ENCODE peak calls at places on chromosome 5, in ten cellular contexts. One of them, this sample, is unnamed. For H3K27me3, the result is how much of the 10 kb centered on the place peaks cover.

GRCh38 chr5:60514152-60514551 is 185.8 kb downstream of the DEPDC1B start:
- DNase-seq in colonic mucosa: no peak
- DNase-seq in heart right ventricle: no peak
- DNase-seq in pancreas: no peak
- DNase-seq in AG04450: no peak
- DNase-seq in endothelial cell of umbilical vein: no peak
- DNase-seq in stomach: no peak
- DNase-seq in H9: no peak
- DNase-seq in tibial artery: no peak
- DNase-seq in brain microvascular endothelial cell: no peak
- DNase-seq in this sample: no peak

GRCh38 chr5:56638061-56638621 is 177.2 kb upstream of the MAP3K1 start:
- DNase-seq in endothelial cell of umbilical vein: peak
- DNase-seq in AG04450: no peak
- DNase-seq in colonic mucosa: no peak
- DNase-seq in brain microvascular endothelial cell: no peak
- DNase-seq in tibial artery: no peak
- DNase-seq in heart right ventricle: no peak
- DNase-seq in H9: no peak
- DNase-seq in pancreas: peak
- DNase-seq in stomach: peak
- DNase-seq in this sample: no peak

GRCh38 chr5:95709967-95710650 is 21.0 kb upstream of the RHOBTB3 start:
- DNase-seq in endothelial cell of umbilical vein: no peak
- DNase-seq in pancreas: peak
- DNase-seq in AG04450: no peak
- DNase-seq in H9: peak
- DNase-seq in colonic mucosa: no peak
- DNase-seq in tibial artery: no peak
- DNase-seq in stomach: peak
- DNase-seq in heart right ventricle: peak
- DNase-seq in brain microvascular endothelial cell: no peak
- DNase-seq in this sample: no peak

GRCh38 chr5:119382167-119382566 is 26.3 kb downstream of the TNFAIP8 start:
- DNase-seq in H9: no peak
- DNase-seq in endothelial cell of umbilical vein: no peak
- DNase-seq in AG04450: peak
- DNase-seq in stomach: no peak
- DNase-seq in heart right ventricle: no peak
- DNase-seq in brain microvascular endothelial cell: no peak
- DNase-seq in tibial artery: no peak
- DNase-seq in colonic mucosa: no peak
- DNase-seq in pancreas: no peak
- DNase-seq in this sample: no peak

GRCh38 chr5:45411971-45412612 is 284.1 kb downstream of the HCN1 start:
- DNase-seq in heart right ventricle: no peak
- DNase-seq in brain microvascular endothelial cell: no peak
- DNase-seq in AG04450: no peak
- DNase-seq in pancreas: no peak
- DNase-seq in colonic mucosa: no peak
- DNase-seq in endothelial cell of umbilical vein: peak
- DNase-seq in tibial artery: no peak
- DNase-seq in stomach: no peak
- DNase-seq in H9: no peak
- DNase-seq in this sample: no peak

GRCh38 chr5:98827161-98827560 is 53.7 kb downstream of the RGMB start:
- DNase-seq in colonic mucosa: no peak
- DNase-seq in stomach: no peak
- DNase-seq in brain microvascular endothelial cell: peak
- DNase-seq in H9: no peak
- DNase-seq in endothelial cell of umbilical vein: peak
- DNase-seq in AG04450: peak
- DNase-seq in heart right ventricle: no peak
- DNase-seq in pancreas: peak
- DNase-seq in tibial artery: no peak
- DNase-seq in this sample: no peak

GRCh38 chr5:1351156-1351555 is 6.3 kb upstream of the CLPTM1L start:
- DNase-seq in endothelial cell of umbilical vein: no peak
- DNase-seq in pancreas: no peak
- DNase-seq in colonic mucosa: no peak
- DNase-seq in tibial artery: no peak
- DNase-seq in stomach: no peak
- DNase-seq in heart right ventricle: no peak
- DNase-seq in brain microvascular endothelial cell: no peak
- DNase-seq in AG04450: no peak
- DNase-seq in H9: no peak
- DNase-seq in this sample: peak

GRCh38 chr5:28499764-28500290 is 1461.4 kb upstream of the CDH9 start:
- DNase-seq in endothelial cell of umbilical vein: no peak
- DNase-seq in pancreas: no peak
- DNase-seq in brain microvascular endothelial cell: no peak
- DNase-seq in colonic mucosa: no peak
- DNase-seq in heart right ventricle: no peak
- DNase-seq in tibial artery: no peak
- DNase-seq in AG04450: no peak
- DNase-seq in H9: no peak
- DNase-seq in stomach: no peak
- DNase-seq in this sample: no peak

GRCh38 chr5:175879743-175880142 is 8.4 kb downstream of the CPLX2 start:
- DNase-seq in tibial artery: no peak
- DNase-seq in brain microvascular endothelial cell: no peak
- DNase-seq in pancreas: no peak
- DNase-seq in heart right ventricle: no peak
- DNase-seq in stomach: no peak
- DNase-seq in endothelial cell of umbilical vein: no peak
- DNase-seq in H9: no peak
- DNase-seq in AG04450: no peak
- DNase-seq in colonic mucosa: no peak
- DNase-seq in this sample: no peak

GRCh38 chr5:102772273-102772672 is 17.2 kb downstream of the PAM start:
- DNase-seq in colonic mucosa: no peak
- DNase-seq in tibial artery: no peak
- DNase-seq in H9: no peak
- DNase-seq in AG04450: no peak
- DNase-seq in stomach: no peak
- DNase-seq in heart right ventricle: no peak
- DNase-seq in pancreas: no peak
- DNase-seq in brain microvascular endothelial cell: no peak
- DNase-seq in endothelial cell of umbilical vein: no peak
- DNase-seq in this sample: no peak

GRCh38 chr5:40578501-40579451 is 100.9 kb upstream of the PTGER4 start:
- DNase-seq in pancreas: no peak
- DNase-seq in heart right ventricle: no peak
- DNase-seq in H9: no peak
- DNase-seq in stomach: no peak
- DNase-seq in colonic mucosa: no peak
- DNase-seq in AG04450: no peak
- DNase-seq in endothelial cell of umbilical vein: peak
- DNase-seq in tibial artery: no peak
- DNase-seq in brain microvascular endothelial cell: peak
- DNase-seq in this sample: no peak

DNA sequence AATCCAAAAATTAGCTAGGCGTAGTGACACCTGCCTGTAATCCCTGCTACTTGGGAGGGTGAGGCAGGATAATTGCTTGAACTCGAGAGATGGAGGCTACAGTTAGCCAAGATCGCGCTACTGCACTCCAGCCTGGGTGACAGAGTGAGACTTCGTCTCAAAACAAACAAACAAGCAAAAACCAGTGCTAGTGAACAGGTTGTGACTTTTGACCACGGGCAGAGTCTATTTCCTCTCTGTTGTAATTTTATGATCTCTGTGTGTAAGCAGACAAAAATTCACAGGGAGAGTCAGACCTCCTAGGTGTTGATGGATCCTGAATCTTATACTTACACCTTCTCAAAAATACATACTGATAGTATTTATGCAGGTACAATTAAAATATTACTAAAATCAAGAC is 65.8 kb downstream of the SPEF2 start:
- DNase-seq in brain microvascular endothelial cell: no peak
- DNase-seq in pancreas: no peak
- DNase-seq in endothelial cell of umbilical vein: no peak
- DNase-seq in colonic mucosa: no peak
- DNase-seq in H9: no peak
- DNase-seq in stomach: no peak
- DNase-seq in AG04450: no peak
- DNase-seq in heart right ventricle: no peak
- DNase-seq in tibial artery: no peak
- DNase-seq in this sample: no peak
- H3K27me3 ChIP-seq in brain microvascular endothelial cell: under half
- H3K27me3 ChIP-seq in pancreas: under half
- H3K27me3 ChIP-seq in endothelial cell of umbilical vein: under half
- H3K27me3 ChIP-seq in colonic mucosa: under half
- H3K27me3 ChIP-seq in H9: under half
- H3K27me3 ChIP-seq in stomach: under half
- H3K27me3 ChIP-seq in AG04450: under half
- H3K27me3 ChIP-seq in heart right ventricle: under half
- H3K27me3 ChIP-seq in tibial artery: under half
- H3K27me3 ChIP-seq in this sample: under half

DNA sequence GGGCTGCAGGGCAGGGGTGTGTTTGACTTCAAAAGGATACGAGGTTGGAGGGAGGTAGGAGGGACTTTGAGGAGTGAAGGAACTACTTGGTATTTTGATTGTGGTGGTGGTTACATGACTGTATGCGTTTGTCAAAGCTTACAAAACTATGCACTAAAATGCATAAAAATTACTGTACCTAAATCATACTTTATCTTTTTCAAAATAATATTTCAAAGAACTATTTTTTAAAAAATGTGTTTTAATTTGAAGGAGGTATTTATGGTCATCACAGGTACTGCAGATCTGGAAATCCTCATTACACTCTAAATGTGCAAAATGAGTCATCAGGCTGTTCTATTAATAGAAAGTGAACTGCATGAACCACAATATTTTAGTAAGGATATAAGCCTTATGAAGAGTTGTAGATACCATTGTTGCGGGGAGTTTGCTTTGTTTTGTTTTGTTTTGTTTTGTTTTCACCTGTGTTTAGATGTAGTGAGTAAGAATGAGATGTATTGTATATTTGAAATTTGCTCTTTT is 116.9 kb downstream of the ARRDC3 start:
- DNase-seq in tibial artery: no peak
- DNase-seq in colonic mucosa: no peak
- DNase-seq in heart right ventricle: no peak
- DNase-seq in stomach: no peak
- DNase-seq in H9: no peak
- DNase-seq in pancreas: no peak
- DNase-seq in endothelial cell of umbilical vein: peak
- DNase-seq in AG04450: no peak
- DNase-seq in brain microvascular endothelial cell: peak
- DNase-seq in this sample: no peak
- TF ChIP-seq CTCF in tibial artery: no peak
- TF ChIP-seq CTCF in colonic mucosa: no peak
- TF ChIP-seq CTCF in heart right ventricle: no peak
- TF ChIP-seq CTCF in stomach: no peak
- TF ChIP-seq CTCF in H9: no peak
- TF ChIP-seq CTCF in pancreas: peak
- TF ChIP-seq CTCF in endothelial cell of umbilical vein: no peak
- TF ChIP-seq CTCF in AG04450: peak
- TF ChIP-seq CTCF in brain microvascular endothelial cell: no peak
- TF ChIP-seq CTCF in this sample: peak

DNA sequence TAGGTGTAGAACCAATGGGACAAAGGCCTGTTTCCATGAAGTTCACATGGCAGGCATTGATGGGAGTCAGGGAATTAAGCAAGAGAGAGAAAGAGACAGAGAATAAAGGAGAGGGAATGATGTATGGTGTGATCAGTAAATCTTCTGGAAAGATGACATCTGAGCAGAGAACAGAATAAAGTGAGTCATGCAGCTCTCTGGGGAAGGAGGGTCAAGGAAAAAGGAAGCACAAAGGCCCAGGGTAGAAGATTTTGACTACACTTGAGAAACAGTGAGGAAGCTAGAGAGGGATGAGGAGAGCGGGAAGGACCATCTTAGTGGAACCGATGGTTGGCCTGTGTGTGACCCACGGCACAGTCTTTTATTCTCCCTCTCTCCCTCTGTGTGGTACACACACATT is 425.9 kb downstream of the SPOCK1 start:
- DNase-seq in tibial artery: no peak
- DNase-seq in colonic mucosa: no peak
- DNase-seq in pancreas: no peak
- DNase-seq in stomach: no peak
- DNase-seq in heart right ventricle: no peak
- DNase-seq in AG04450: no peak
- DNase-seq in H9: no peak
- DNase-seq in endothelial cell of umbilical vein: peak
- DNase-seq in brain microvascular endothelial cell: no peak
- DNase-seq in this sample: no peak
- H3K27me3 ChIP-seq in tibial artery: under half
- H3K27me3 ChIP-seq in colonic mucosa: under half
- H3K27me3 ChIP-seq in pancreas: under half
- H3K27me3 ChIP-seq in stomach: under half
- H3K27me3 ChIP-seq in heart right ventricle: under half
- H3K27me3 ChIP-seq in AG04450: under half
- H3K27me3 ChIP-seq in H9: under half
- H3K27me3 ChIP-seq in endothelial cell of umbilical vein: under half
- H3K27me3 ChIP-seq in brain microvascular endothelial cell: under half
- H3K27me3 ChIP-seq in this sample: under half

GRCh38 chr5:111478266-111478665 is 34.1 kb downstream of the STARD4 start:
- DNase-seq in endothelial cell of umbilical vein: no peak
- DNase-seq in H9: no peak
- DNase-seq in pancreas: no peak
- DNase-seq in stomach: no peak
- DNase-seq in heart right ventricle: no peak
- DNase-seq in AG04450: no peak
- DNase-seq in brain microvascular endothelial cell: no peak
- DNase-seq in colonic mucosa: no peak
- DNase-seq in tibial artery: no peak
- DNase-seq in this sample: no peak
- TF ChIP-seq CTCF in endothelial cell of umbilical vein: no peak
- TF ChIP-seq CTCF in H9: peak
- TF ChIP-seq CTCF in pancreas: no peak
- TF ChIP-seq CTCF in stomach: no peak
- TF ChIP-seq CTCF in heart right ventricle: peak
- TF ChIP-seq CTCF in AG04450: peak
- TF ChIP-seq CTCF in brain microvascular endothelial cell: peak
- TF ChIP-seq CTCF in colonic mucosa: no peak
- TF ChIP-seq CTCF in tibial artery: no peak
- TF ChIP-seq CTCF in this sample: peak

DNA sequence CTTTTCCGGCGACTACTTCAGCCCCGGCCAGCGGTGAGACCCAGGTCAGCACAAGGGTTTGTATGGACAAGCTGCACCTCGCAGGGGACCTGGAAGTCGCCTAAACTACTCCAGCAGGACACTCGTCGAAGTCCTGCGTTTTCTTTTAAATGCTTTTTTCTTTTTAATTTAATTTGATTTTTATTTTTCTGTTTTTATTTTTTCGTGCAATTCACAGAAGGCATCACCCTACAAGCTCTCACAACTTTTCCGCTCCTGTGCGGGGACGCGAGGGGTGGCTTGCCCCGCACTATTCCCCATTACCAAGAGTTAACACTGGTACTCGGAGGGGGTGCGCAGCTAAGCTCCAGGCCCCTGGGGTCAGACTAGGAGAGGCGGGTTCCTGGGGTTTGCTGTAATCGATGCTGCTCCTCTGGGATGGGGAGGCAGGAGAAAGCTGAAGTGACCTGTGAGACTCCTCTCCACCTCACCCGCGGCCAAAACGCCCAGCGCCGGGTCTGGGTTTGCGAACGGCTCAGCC is 1.3 kb downstream of the EDIL3 start:
- DNase-seq in colonic mucosa: peak
- DNase-seq in endothelial cell of umbilical vein: no peak
- DNase-seq in stomach: no peak
- DNase-seq in tibial artery: peak
- DNase-seq in H9: peak
- DNase-seq in brain microvascular endothelial cell: no peak
- DNase-seq in pancreas: no peak
- DNase-seq in AG04450: no peak
- DNase-seq in heart right ventricle: no peak
- DNase-seq in this sample: no peak
- H3K27me3 ChIP-seq in colonic mucosa: under half
- H3K27me3 ChIP-seq in endothelial cell of umbilical vein: under half
- H3K27me3 ChIP-seq in stomach: under half
- H3K27me3 ChIP-seq in tibial artery: under half
- H3K27me3 ChIP-seq in H9: under half
- H3K27me3 ChIP-seq in brain microvascular endothelial cell: under half
- H3K27me3 ChIP-seq in pancreas: under half
- H3K27me3 ChIP-seq in AG04450: under half
- H3K27me3 ChIP-seq in heart right ventricle: under half
- H3K27me3 ChIP-seq in this sample: under half